ENCODE peak calls at places on chromosomes 12 and 14, in six cellular contexts. K is non-pigmented ciliary epithelial cell; N is hypothalamus; I is activated CD8-positive, alpha-beta T cell treated with anti-CD3 and anti-CD28 coated beads for 36 hours; W is right lobe of liver; U is esophagus squamous epithelium. R is an unnamed sample.

GRCh38 chr14:62039871-62040270 is 277.7 kb downstream of the SNAPC1 start:
- DNase-seq in K (no peak), N (no peak), I (no peak), W (no peak), U (no peak), R (no peak)

GRCh38 chr14:24513009-24513408 is 4.9 kb upstream of the CMA1 start:
- DNase-seq in K (no peak), N (no peak), I (peak), W (no peak), U (no peak), R (no peak)

GRCh38 chr12:14756331-14757143 is 46.7 kb downstream of the WBP11 start:
- DNase-seq in K (no peak), N (no peak), I (peak), W (no peak), U (no peak), R (no peak)

GRCh38 chr12:45122776-45123380 is 72.0 kb upstream of the DBX2 start:
- DNase-seq in K (peak), N (no peak), I (no peak), W (no peak), U (no peak), R (no peak)

GRCh38 chr14:50830044-50830931 is 674 bp downstream of the NIN start:
- DNase-seq in K (no peak), N (peak), I (peak), W (peak), U (no peak), R (peak)

GRCh38 chr14:33676135-33676566 is 274.7 kb downstream of the EGLN3 start:
- DNase-seq in K (no peak), N (peak), I (no peak), W (peak), U (no peak), R (peak)

GRCh38 chr12:14774944-14775651 is 28.2 kb downstream of the WBP11 start:
- DNase-seq in K (no peak), N (no peak), I (peak), W (peak), U (no peak), R (peak)

GRCh38 chr12:130335517-130336392 is 1.9 kb upstream of the PIWIL1 start:
- DNase-seq in K (peak), N (peak), I (peak), W (no peak), U (no peak), R (no peak)

GRCh38 chr12:92034858-92035401 is 110.7 kb downstream of the BTG1 start:
- DNase-seq in K (no peak), N (peak), I (peak), W (peak), U (no peak), R (peak)

GRCh38 chr12:94674835-94675234 is 24.5 kb upstream of the TMCC3 start:
- DNase-seq in K (no peak), N (no peak), I (no peak), W (peak), U (no peak), R (peak)